ENCODE peak calls at places on chromosome 11, in ten cellular contexts. One of them, this sample, is unnamed.
A peak's percentile ranks its signal among the peaks of the same experiment; 100 is the strongest.

GRCh38 chr11:130379276-130379675 is 49.1 kb downstream of the ADAMTS8 start:
- DNase-seq in adipocyte: no peak
- DNase-seq in CD8-positive, alpha-beta memory T cell: no peak
- DNase-seq in T-cell: no peak
- DNase-seq in amygdala: no peak
- DNase-seq in activated CD4-positive, alpha-beta T cell treated with anti-CD3 and anti-CD28 coated beads, Interleukin-2, amount 50 U/mL, for 1 hour: no peak
- DNase-seq in stimulated activated CD4-positive, alpha-beta T cell treated with anti-CD3 and anti-CD28 coated beads, Interleukin-4, amount 100 ng/mL, for 24 hours: no peak
- DNase-seq in ELF-1: no peak
- DNase-seq in neuronal stem cell: no peak
- DNase-seq in SHP77 treated with DMSO at 0.1 percent for 48 hours: no peak
- DNase-seq in this sample: no peak

GRCh38 chr11:46389450-46390330 is 1.9 kb downstream of the CHRM4 start:
- DNase-seq in adipocyte: peak; percentile 91
- DNase-seq in CD8-positive, alpha-beta memory T cell: no peak
- DNase-seq in T-cell: no peak
- DNase-seq in amygdala: no peak
- DNase-seq in activated CD4-positive, alpha-beta T cell treated with anti-CD3 and anti-CD28 coated beads, Interleukin-2, amount 50 U/mL, for 1 hour: peak; percentile 33
- DNase-seq in stimulated activated CD4-positive, alpha-beta T cell treated with anti-CD3 and anti-CD28 coated beads, Interleukin-4, amount 100 ng/mL, for 24 hours: peak; percentile 48
- DNase-seq in ELF-1: peak; percentile 89
- DNase-seq in neuronal stem cell: peak; percentile 79
- DNase-seq in SHP77 treated with DMSO at 0.1 percent for 48 hours: peak; percentile 57
- DNase-seq in this sample: peak; percentile 41

GRCh38 chr11:10975287-10975721 is 117.5 kb upstream of the ZBED5 start:
- DNase-seq in adipocyte: no peak
- DNase-seq in CD8-positive, alpha-beta memory T cell: no peak
- DNase-seq in T-cell: no peak
- DNase-seq in amygdala: no peak
- DNase-seq in activated CD4-positive, alpha-beta T cell treated with anti-CD3 and anti-CD28 coated beads, Interleukin-2, amount 50 U/mL, for 1 hour: no peak
- DNase-seq in stimulated activated CD4-positive, alpha-beta T cell treated with anti-CD3 and anti-CD28 coated beads, Interleukin-4, amount 100 ng/mL, for 24 hours: no peak
- DNase-seq in ELF-1: no peak
- DNase-seq in neuronal stem cell: no peak
- DNase-seq in SHP77 treated with DMSO at 0.1 percent for 48 hours: no peak
- DNase-seq in this sample: no peak

GRCh38 chr11:126189109-126189929 is 22.1 kb downstream of the RPUSD4 start:
- DNase-seq in adipocyte: no peak
- DNase-seq in CD8-positive, alpha-beta memory T cell: no peak
- DNase-seq in T-cell: no peak
- DNase-seq in amygdala: no peak
- DNase-seq in activated CD4-positive, alpha-beta T cell treated with anti-CD3 and anti-CD28 coated beads, Interleukin-2, amount 50 U/mL, for 1 hour: no peak
- DNase-seq in stimulated activated CD4-positive, alpha-beta T cell treated with anti-CD3 and anti-CD28 coated beads, Interleukin-4, amount 100 ng/mL, for 24 hours: no peak
- DNase-seq in ELF-1: no peak
- DNase-seq in neuronal stem cell: no peak
- DNase-seq in SHP77 treated with DMSO at 0.1 percent for 48 hours: no peak
- DNase-seq in this sample: no peak

GRCh38 chr11:7905961-7906429 is 25.1 kb downstream of the OR10A6 start:
- DNase-seq in adipocyte: no peak
- DNase-seq in CD8-positive, alpha-beta memory T cell: no peak
- DNase-seq in T-cell: no peak
- DNase-seq in amygdala: no peak
- DNase-seq in activated CD4-positive, alpha-beta T cell treated with anti-CD3 and anti-CD28 coated beads, Interleukin-2, amount 50 U/mL, for 1 hour: no peak
- DNase-seq in stimulated activated CD4-positive, alpha-beta T cell treated with anti-CD3 and anti-CD28 coated beads, Interleukin-4, amount 100 ng/mL, for 24 hours: no peak
- DNase-seq in ELF-1: peak; percentile 92
- DNase-seq in neuronal stem cell: no peak
- DNase-seq in SHP77 treated with DMSO at 0.1 percent for 48 hours: no peak
- DNase-seq in this sample: no peak

GRCh38 chr11:123183391-123184099 is 11.5 kb downstream of the CLMP start:
- DNase-seq in adipocyte: no peak
- DNase-seq in CD8-positive, alpha-beta memory T cell: no peak
- DNase-seq in T-cell: no peak
- DNase-seq in amygdala: no peak
- DNase-seq in activated CD4-positive, alpha-beta T cell treated with anti-CD3 and anti-CD28 coated beads, Interleukin-2, amount 50 U/mL, for 1 hour: no peak
- DNase-seq in stimulated activated CD4-positive, alpha-beta T cell treated with anti-CD3 and anti-CD28 coated beads, Interleukin-4, amount 100 ng/mL, for 24 hours: no peak
- DNase-seq in ELF-1: no peak
- DNase-seq in neuronal stem cell: no peak
- DNase-seq in SHP77 treated with DMSO at 0.1 percent for 48 hours: no peak
- DNase-seq in this sample: no peak

GRCh38 chr11:1906146-1906545 is 13.4 kb upstream of the TNNT3 start:
- DNase-seq in adipocyte: no peak
- DNase-seq in CD8-positive, alpha-beta memory T cell: no peak
- DNase-seq in T-cell: no peak
- DNase-seq in amygdala: no peak
- DNase-seq in activated CD4-positive, alpha-beta T cell treated with anti-CD3 and anti-CD28 coated beads, Interleukin-2, amount 50 U/mL, for 1 hour: no peak
- DNase-seq in stimulated activated CD4-positive, alpha-beta T cell treated with anti-CD3 and anti-CD28 coated beads, Interleukin-4, amount 100 ng/mL, for 24 hours: no peak
- DNase-seq in ELF-1: no peak
- DNase-seq in neuronal stem cell: no peak
- DNase-seq in SHP77 treated with DMSO at 0.1 percent for 48 hours: no peak
- DNase-seq in this sample: no peak

GRCh38 chr11:69928124-69928523 is 108.9 kb upstream of the FGF3 start:
- DNase-seq in adipocyte: no peak
- DNase-seq in CD8-positive, alpha-beta memory T cell: no peak
- DNase-seq in T-cell: no peak
- DNase-seq in amygdala: no peak
- DNase-seq in activated CD4-positive, alpha-beta T cell treated with anti-CD3 and anti-CD28 coated beads, Interleukin-2, amount 50 U/mL, for 1 hour: no peak
- DNase-seq in stimulated activated CD4-positive, alpha-beta T cell treated with anti-CD3 and anti-CD28 coated beads, Interleukin-4, amount 100 ng/mL, for 24 hours: no peak
- DNase-seq in ELF-1: no peak
- DNase-seq in neuronal stem cell: no peak
- DNase-seq in SHP77 treated with DMSO at 0.1 percent for 48 hours: no peak
- DNase-seq in this sample: no peak

GRCh38 chr11:45233121-45233803 is 52.9 kb downstream of the SYT13 start:
- DNase-seq in adipocyte: peak; percentile 60
- DNase-seq in CD8-positive, alpha-beta memory T cell: peak; percentile 39
- DNase-seq in T-cell: peak; percentile 44
- DNase-seq in amygdala: no peak
- DNase-seq in activated CD4-positive, alpha-beta T cell treated with anti-CD3 and anti-CD28 coated beads, Interleukin-2, amount 50 U/mL, for 1 hour: peak; percentile 50
- DNase-seq in stimulated activated CD4-positive, alpha-beta T cell treated with anti-CD3 and anti-CD28 coated beads, Interleukin-4, amount 100 ng/mL, for 24 hours: peak; percentile 61
- DNase-seq in ELF-1: peak; percentile 85
- DNase-seq in neuronal stem cell: peak; percentile 60
- DNase-seq in SHP77 treated with DMSO at 0.1 percent for 48 hours: peak; percentile 30
- DNase-seq in this sample: peak; percentile 46

GRCh38 chr11:62789576-62789975 is 2.2 kb downstream of the TMEM223 start:
- DNase-seq in adipocyte: no peak
- DNase-seq in CD8-positive, alpha-beta memory T cell: no peak
- DNase-seq in T-cell: no peak
- DNase-seq in amygdala: no peak
- DNase-seq in activated CD4-positive, alpha-beta T cell treated with anti-CD3 and anti-CD28 coated beads, Interleukin-2, amount 50 U/mL, for 1 hour: no peak
- DNase-seq in stimulated activated CD4-positive, alpha-beta T cell treated with anti-CD3 and anti-CD28 coated beads, Interleukin-4, amount 100 ng/mL, for 24 hours: no peak
- DNase-seq in ELF-1: no peak
- DNase-seq in neuronal stem cell: no peak
- DNase-seq in SHP77 treated with DMSO at 0.1 percent for 48 hours: no peak
- DNase-seq in this sample: no peak

GRCh38 chr11:103870821-103871309 is 165.6 kb upstream of the DDI1 start:
- DNase-seq in adipocyte: peak; percentile 22
- DNase-seq in CD8-positive, alpha-beta memory T cell: no peak
- DNase-seq in T-cell: no peak
- DNase-seq in amygdala: no peak
- DNase-seq in activated CD4-positive, alpha-beta T cell treated with anti-CD3 and anti-CD28 coated beads, Interleukin-2, amount 50 U/mL, for 1 hour: no peak
- DNase-seq in stimulated activated CD4-positive, alpha-beta T cell treated with anti-CD3 and anti-CD28 coated beads, Interleukin-4, amount 100 ng/mL, for 24 hours: no peak
- DNase-seq in ELF-1: no peak
- DNase-seq in neuronal stem cell: no peak
- DNase-seq in SHP77 treated with DMSO at 0.1 percent for 48 hours: no peak
- DNase-seq in this sample: peak; percentile 87

GRCh38 chr11:103047837-103048236 is 44.1 kb downstream of the DCUN1D5 start:
- DNase-seq in adipocyte: peak; percentile 49
- DNase-seq in CD8-positive, alpha-beta memory T cell: no peak
- DNase-seq in T-cell: no peak
- DNase-seq in amygdala: no peak
- DNase-seq in activated CD4-positive, alpha-beta T cell treated with anti-CD3 and anti-CD28 coated beads, Interleukin-2, amount 50 U/mL, for 1 hour: no peak
- DNase-seq in stimulated activated CD4-positive, alpha-beta T cell treated with anti-CD3 and anti-CD28 coated beads, Interleukin-4, amount 100 ng/mL, for 24 hours: no peak
- DNase-seq in ELF-1: no peak
- DNase-seq in neuronal stem cell: no peak
- DNase-seq in SHP77 treated with DMSO at 0.1 percent for 48 hours: no peak
- DNase-seq in this sample: no peak

GRCh38 chr11:118230088-118230487 is 5.3 kb upstream of the JAML start:
- DNase-seq in adipocyte: no peak
- DNase-seq in CD8-positive, alpha-beta memory T cell: peak; percentile 31
- DNase-seq in T-cell: peak; percentile 55
- DNase-seq in amygdala: no peak
- DNase-seq in activated CD4-positive, alpha-beta T cell treated with anti-CD3 and anti-CD28 coated beads, Interleukin-2, amount 50 U/mL, for 1 hour: peak; percentile 51
- DNase-seq in stimulated activated CD4-positive, alpha-beta T cell treated with anti-CD3 and anti-CD28 coated beads, Interleukin-4, amount 100 ng/mL, for 24 hours: peak; percentile 48
- DNase-seq in ELF-1: no peak
- DNase-seq in neuronal stem cell: no peak
- DNase-seq in SHP77 treated with DMSO at 0.1 percent for 48 hours: no peak
- DNase-seq in this sample: no peak

GRCh38 chr11:37811349-37811748 is 1213.3 kb upstream of the RAG2 start:
- DNase-seq in adipocyte: no peak
- DNase-seq in CD8-positive, alpha-beta memory T cell: no peak
- DNase-seq in T-cell: no peak
- DNase-seq in amygdala: no peak
- DNase-seq in activated CD4-positive, alpha-beta T cell treated with anti-CD3 and anti-CD28 coated beads, Interleukin-2, amount 50 U/mL, for 1 hour: no peak
- DNase-seq in stimulated activated CD4-positive, alpha-beta T cell treated with anti-CD3 and anti-CD28 coated beads, Interleukin-4, amount 100 ng/mL, for 24 hours: no peak
- DNase-seq in ELF-1: peak; percentile 0
- DNase-seq in neuronal stem cell: no peak
- DNase-seq in SHP77 treated with DMSO at 0.1 percent for 48 hours: no peak
- DNase-seq in this sample: peak; percentile 2

GRCh38 chr11:46367244-46367915 is 14.1 kb upstream of the MDK start:
- DNase-seq in adipocyte: peak; percentile 75
- DNase-seq in CD8-positive, alpha-beta memory T cell: peak; percentile 67
- DNase-seq in T-cell: peak; percentile 72
- DNase-seq in amygdala: no peak
- DNase-seq in activated CD4-positive, alpha-beta T cell treated with anti-CD3 and anti-CD28 coated beads, Interleukin-2, amount 50 U/mL, for 1 hour: peak; percentile 74
- DNase-seq in stimulated activated CD4-positive, alpha-beta T cell treated with anti-CD3 and anti-CD28 coated beads, Interleukin-4, amount 100 ng/mL, for 24 hours: peak; percentile 75
- DNase-seq in ELF-1: peak; percentile 76
- DNase-seq in neuronal stem cell: no peak
- DNase-seq in SHP77 treated with DMSO at 0.1 percent for 48 hours: no peak
- DNase-seq in this sample: peak; percentile 41

GRCh38 chr11:6735306-6735705 is 36.5 kb downstream of the OR2AG2 start:
- DNase-seq in adipocyte: no peak
- DNase-seq in CD8-positive, alpha-beta memory T cell: no peak
- DNase-seq in T-cell: no peak
- DNase-seq in amygdala: no peak
- DNase-seq in activated CD4-positive, alpha-beta T cell treated with anti-CD3 and anti-CD28 coated beads, Interleukin-2, amount 50 U/mL, for 1 hour: no peak
- DNase-seq in stimulated activated CD4-positive, alpha-beta T cell treated with anti-CD3 and anti-CD28 coated beads, Interleukin-4, amount 100 ng/mL, for 24 hours: no peak
- DNase-seq in ELF-1: no peak
- DNase-seq in neuronal stem cell: no peak
- DNase-seq in SHP77 treated with DMSO at 0.1 percent for 48 hours: no peak
- DNase-seq in this sample: no peak

GRCh38 chr11:57597971-57598830 is 716 bp downstream of the SERPING1 start:
- DNase-seq in adipocyte: peak; percentile 50
- DNase-seq in CD8-positive, alpha-beta memory T cell: no peak
- DNase-seq in T-cell: no peak
- DNase-seq in amygdala: peak; percentile 16
- DNase-seq in activated CD4-positive, alpha-beta T cell treated with anti-CD3 and anti-CD28 coated beads, Interleukin-2, amount 50 U/mL, for 1 hour: no peak
- DNase-seq in stimulated activated CD4-positive, alpha-beta T cell treated with anti-CD3 and anti-CD28 coated beads, Interleukin-4, amount 100 ng/mL, for 24 hours: no peak
- DNase-seq in ELF-1: peak; percentile 96
- DNase-seq in neuronal stem cell: peak; percentile 97
- DNase-seq in SHP77 treated with DMSO at 0.1 percent for 48 hours: no peak
- DNase-seq in this sample: peak; percentile 50

GRCh38 chr11:111635706-111636045 is 33.4 kb downstream of the SIK2 start:
- DNase-seq in adipocyte: peak; percentile 71
- DNase-seq in CD8-positive, alpha-beta memory T cell: no peak
- DNase-seq in T-cell: no peak
- DNase-seq in amygdala: peak; percentile 45
- DNase-seq in activated CD4-positive, alpha-beta T cell treated with anti-CD3 and anti-CD28 coated beads, Interleukin-2, amount 50 U/mL, for 1 hour: no peak
- DNase-seq in stimulated activated CD4-positive, alpha-beta T cell treated with anti-CD3 and anti-CD28 coated beads, Interleukin-4, amount 100 ng/mL, for 24 hours: no peak
- DNase-seq in ELF-1: no peak
- DNase-seq in neuronal stem cell: no peak
- DNase-seq in SHP77 treated with DMSO at 0.1 percent for 48 hours: peak; percentile 26
- DNase-seq in this sample: peak; percentile 82

GRCh38 chr11:119148855-119149370 is at the start of gene ABCG4:
- DNase-seq in adipocyte: peak; percentile 60
- DNase-seq in CD8-positive, alpha-beta memory T cell: peak; percentile 14
- DNase-seq in T-cell: no peak
- DNase-seq in amygdala: no peak
- DNase-seq in activated CD4-positive, alpha-beta T cell treated with anti-CD3 and anti-CD28 coated beads, Interleukin-2, amount 50 U/mL, for 1 hour: peak; percentile 16
- DNase-seq in stimulated activated CD4-positive, alpha-beta T cell treated with anti-CD3 and anti-CD28 coated beads, Interleukin-4, amount 100 ng/mL, for 24 hours: peak; percentile 12
- DNase-seq in ELF-1: peak; percentile 26
- DNase-seq in neuronal stem cell: peak; percentile 33
- DNase-seq in SHP77 treated with DMSO at 0.1 percent for 48 hours: no peak
- DNase-seq in this sample: no peak

GRCh38 chr11:69449320-69450063 is 32.0 kb upstream of the LINC01488 start:
- DNase-seq in adipocyte: peak; percentile 71
- DNase-seq in CD8-positive, alpha-beta memory T cell: no peak
- DNase-seq in T-cell: no peak
- DNase-seq in amygdala: no peak
- DNase-seq in activated CD4-positive, alpha-beta T cell treated with anti-CD3 and anti-CD28 coated beads, Interleukin-2, amount 50 U/mL, for 1 hour: no peak
- DNase-seq in stimulated activated CD4-positive, alpha-beta T cell treated with anti-CD3 and anti-CD28 coated beads, Interleukin-4, amount 100 ng/mL, for 24 hours: no peak
- DNase-seq in ELF-1: peak; percentile 80
- DNase-seq in neuronal stem cell: no peak
- DNase-seq in SHP77 treated with DMSO at 0.1 percent for 48 hours: no peak
- DNase-seq in this sample: no peak

GRCh38 chr11:65362320-65362931 is 7.9 kb downstream of the TIGD3 start:
- DNase-seq in adipocyte: no peak
- DNase-seq in CD8-positive, alpha-beta memory T cell: no peak
- DNase-seq in T-cell: no peak
- DNase-seq in amygdala: no peak
- DNase-seq in activated CD4-positive, alpha-beta T cell treated with anti-CD3 and anti-CD28 coated beads, Interleukin-2, amount 50 U/mL, for 1 hour: no peak
- DNase-seq in stimulated activated CD4-positive, alpha-beta T cell treated with anti-CD3 and anti-CD28 coated beads, Interleukin-4, amount 100 ng/mL, for 24 hours: no peak
- DNase-seq in ELF-1: no peak
- DNase-seq in neuronal stem cell: no peak
- DNase-seq in SHP77 treated with DMSO at 0.1 percent for 48 hours: no peak
- DNase-seq in this sample: no peak

GRCh38 chr11:1303196-1303821 is 6.1 kb downstream of the TOLLIP start:
- DNase-seq in adipocyte: peak; percentile 13
- DNase-seq in CD8-positive, alpha-beta memory T cell: no peak
- DNase-seq in T-cell: no peak
- DNase-seq in amygdala: no peak
- DNase-seq in activated CD4-positive, alpha-beta T cell treated with anti-CD3 and anti-CD28 coated beads, Interleukin-2, amount 50 U/mL, for 1 hour: no peak
- DNase-seq in stimulated activated CD4-positive, alpha-beta T cell treated with anti-CD3 and anti-CD28 coated beads, Interleukin-4, amount 100 ng/mL, for 24 hours: no peak
- DNase-seq in ELF-1: peak; percentile 60
- DNase-seq in neuronal stem cell: no peak
- DNase-seq in SHP77 treated with DMSO at 0.1 percent for 48 hours: no peak
- DNase-seq in this sample: peak; percentile 36

GRCh38 chr11:1826552-1827094 is 8.2 kb upstream of the SYT8 start:
- DNase-seq in adipocyte: peak; percentile 30
- DNase-seq in CD8-positive, alpha-beta memory T cell: no peak
- DNase-seq in T-cell: no peak
- DNase-seq in amygdala: no peak
- DNase-seq in activated CD4-positive, alpha-beta T cell treated with anti-CD3 and anti-CD28 coated beads, Interleukin-2, amount 50 U/mL, for 1 hour: no peak
- DNase-seq in stimulated activated CD4-positive, alpha-beta T cell treated with anti-CD3 and anti-CD28 coated beads, Interleukin-4, amount 100 ng/mL, for 24 hours: no peak
- DNase-seq in ELF-1: no peak
- DNase-seq in neuronal stem cell: no peak
- DNase-seq in SHP77 treated with DMSO at 0.1 percent for 48 hours: no peak
- DNase-seq in this sample: peak; percentile 79

GRCh38 chr11:132904566-132904965 is 627.7 kb downstream of the OPCML start:
- DNase-seq in adipocyte: no peak
- DNase-seq in CD8-positive, alpha-beta memory T cell: no peak
- DNase-seq in T-cell: no peak
- DNase-seq in amygdala: no peak
- DNase-seq in activated CD4-positive, alpha-beta T cell treated with anti-CD3 and anti-CD28 coated beads, Interleukin-2, amount 50 U/mL, for 1 hour: no peak
- DNase-seq in stimulated activated CD4-positive, alpha-beta T cell treated with anti-CD3 and anti-CD28 coated beads, Interleukin-4, amount 100 ng/mL, for 24 hours: no peak
- DNase-seq in ELF-1: no peak
- DNase-seq in neuronal stem cell: no peak
- DNase-seq in SHP77 treated with DMSO at 0.1 percent for 48 hours: no peak
- DNase-seq in this sample: no peak

GRCh38 chr11:44776840-44777536 is 50.2 kb downstream of the TSPAN18 start:
- DNase-seq in adipocyte: no peak
- DNase-seq in CD8-positive, alpha-beta memory T cell: no peak
- DNase-seq in T-cell: no peak
- DNase-seq in amygdala: no peak
- DNase-seq in activated CD4-positive, alpha-beta T cell treated with anti-CD3 and anti-CD28 coated beads, Interleukin-2, amount 50 U/mL, for 1 hour: no peak
- DNase-seq in stimulated activated CD4-positive, alpha-beta T cell treated with anti-CD3 and anti-CD28 coated beads, Interleukin-4, amount 100 ng/mL, for 24 hours: no peak
- DNase-seq in ELF-1: no peak
- DNase-seq in neuronal stem cell: no peak
- DNase-seq in SHP77 treated with DMSO at 0.1 percent for 48 hours: no peak
- DNase-seq in this sample: no peak

GRCh38 chr11:62132689-62133293 is 9.0 kb downstream of the INCENP start:
- DNase-seq in adipocyte: no peak
- DNase-seq in CD8-positive, alpha-beta memory T cell: no peak
- DNase-seq in T-cell: no peak
- DNase-seq in amygdala: no peak
- DNase-seq in activated CD4-positive, alpha-beta T cell treated with anti-CD3 and anti-CD28 coated beads, Interleukin-2, amount 50 U/mL, for 1 hour: no peak
- DNase-seq in stimulated activated CD4-positive, alpha-beta T cell treated with anti-CD3 and anti-CD28 coated beads, Interleukin-4, amount 100 ng/mL, for 24 hours: no peak
- DNase-seq in ELF-1: no peak
- DNase-seq in neuronal stem cell: no peak
- DNase-seq in SHP77 treated with DMSO at 0.1 percent for 48 hours: no peak
- DNase-seq in this sample: no peak

GRCh38 chr11:66850588-66851250 is 6.1 kb upstream of the LRFN4 start:
- DNase-seq in adipocyte: no peak
- DNase-seq in CD8-positive, alpha-beta memory T cell: no peak
- DNase-seq in T-cell: no peak
- DNase-seq in amygdala: no peak
- DNase-seq in activated CD4-positive, alpha-beta T cell treated with anti-CD3 and anti-CD28 coated beads, Interleukin-2, amount 50 U/mL, for 1 hour: no peak
- DNase-seq in stimulated activated CD4-positive, alpha-beta T cell treated with anti-CD3 and anti-CD28 coated beads, Interleukin-4, amount 100 ng/mL, for 24 hours: no peak
- DNase-seq in ELF-1: no peak
- DNase-seq in neuronal stem cell: no peak
- DNase-seq in SHP77 treated with DMSO at 0.1 percent for 48 hours: no peak
- DNase-seq in this sample: no peak

GRCh38 chr11:36311926-36312592 is 16.0 kb downstream of the PRR5L start:
- DNase-seq in adipocyte: no peak
- DNase-seq in CD8-positive, alpha-beta memory T cell: no peak
- DNase-seq in T-cell: no peak
- DNase-seq in amygdala: no peak
- DNase-seq in activated CD4-positive, alpha-beta T cell treated with anti-CD3 and anti-CD28 coated beads, Interleukin-2, amount 50 U/mL, for 1 hour: no peak
- DNase-seq in stimulated activated CD4-positive, alpha-beta T cell treated with anti-CD3 and anti-CD28 coated beads, Interleukin-4, amount 100 ng/mL, for 24 hours: no peak
- DNase-seq in ELF-1: no peak
- DNase-seq in neuronal stem cell: no peak
- DNase-seq in SHP77 treated with DMSO at 0.1 percent for 48 hours: peak; percentile 10
- DNase-seq in this sample: no peak